ENCODE peak calls at places on chromosomes 1 and 21, in seven cellular contexts. X is NCI-H2107; M is anterior cingulate cortex; V is 8988T; R is RKO; S is activated CD4-positive, alpha-beta T cell treated with anti-CD3 and anti-CD28 coated beads, Interleukin-2, amount 50 U/mL, for 48 hours; Y is astrocyte of the spinal cord. I is an unnamed sample.

GRCh38 chr1:50098490-50099109 is 10.1 kb upstream of the ELAVL4 start:
- DNase-seq in Y (no peak), S (no peak), X (no peak), M (no peak), V (no peak), R (no peak), I (no peak)

GRCh38 chr1:169059391-169059790 is 47.1 kb upstream of the ATP1B1 start:
- DNase-seq in Y (no peak), X (no peak), S (no peak), M (no peak), R (no peak), V (no peak), I (no peak)

GRCh38 chr1:28507247-28507645 is 1.4 kb downstream of the RCC1 start:
- DNase-seq in V (no peak), S (peak; percentile 39), X (no peak), Y (peak; percentile 13), M (no peak), R (no peak), I (no peak)

GRCh38 chr1:70034403-70034802 is 171.0 kb downstream of the LRRC40 start:
- DNase-seq in X (peak; percentile 18), S (no peak), R (peak; percentile 32), V (no peak), M (no peak), Y (peak; percentile 81), I (peak; percentile 17)

GRCh38 chr1:113166473-113166872 is 93.5 kb downstream of the LRIG2 start:
- DNase-seq in Y (no peak), X (no peak), V (no peak), R (no peak), S (no peak), M (no peak), I (no peak)

GRCh38 chr1:32179443-32180185 is at the start of gene TXLNA:
- DNase-seq in M (peak; percentile 78), R (peak; percentile 93), S (peak; percentile 92), V (peak; percentile 88), Y (peak; percentile 94), X (peak; percentile 94), I (peak; percentile 90)

GRCh38 chr21:14758849-14759248 is 212.7 kb upstream of the SAMSN1 start:
- DNase-seq in X (no peak), Y (no peak), V (no peak), M (no peak), S (no peak), R (no peak), I (no peak)

GRCh38 chr1:241846375-241846774 is 1.6 kb upstream of the EXO1 start:
- DNase-seq in X (no peak), S (no peak), V (no peak), M (no peak), R (no peak), Y (no peak), I (no peak)

GRCh38 chr1:29527314-29528004 is 291.1 kb downstream of the PTPRU start:
- DNase-seq in X (no peak), R (no peak), V (no peak), M (no peak), Y (no peak), S (no peak), I (no peak)

GRCh38 chr1:237879195-237879594 is 11.5 kb downstream of the ZP4 start:
- DNase-seq in V (no peak), X (no peak), R (no peak), S (no peak), M (no peak), Y (peak; percentile 71), I (peak; percentile 24)

GRCh38 chr21:27475363-27475955 is 508.6 kb upstream of the ADAMTS5 start:
- DNase-seq in M (no peak), X (no peak), S (no peak), R (no peak), V (no peak), Y (no peak), I (no peak)

GRCh38 chr1:204445860-204446412 is 34.3 kb upstream of the PPP1R15B start:
- DNase-seq in V (peak; percentile 57), R (peak; percentile 10), M (no peak), S (peak; percentile 66), Y (no peak), X (peak; percentile 44), I (peak; percentile 54)

GRCh38 chr21:38236232-38236631 is 20.6 kb upstream of the KCNJ15 start:
- DNase-seq in Y (peak; percentile 48), S (no peak), R (no peak), M (no peak), V (no peak), X (no peak), I (no peak)

GRCh38 chr1:30522031-30523004 is 201.1 kb downstream of the MATN1 start:
- DNase-seq in Y (no peak), S (no peak), R (no peak), V (no peak), M (no peak), X (no peak), I (no peak)

GRCh38 chr1:1225913-1226312 is 5.9 kb downstream of the SDF4 start:
- DNase-seq in S (no peak), X (no peak), Y (no peak), V (no peak), M (no peak), R (no peak), I (no peak)

GRCh38 chr1:230781596-230781995 is 34.4 kb downstream of the CAPN9 start:
- DNase-seq in V (no peak), S (no peak), Y (no peak), M (no peak), X (no peak), R (no peak), I (no peak)

GRCh38 chr1:241825581-241825980 is 22.4 kb upstream of the EXO1 start:
- DNase-seq in Y (peak; percentile 44), M (no peak), R (no peak), X (no peak), V (no peak), S (no peak), I (no peak)

GRCh38 chr1:91020486-91020885 is 1.3 kb downstream of the ZNF644 start:
- DNase-seq in X (no peak), M (no peak), Y (no peak), V (no peak), S (no peak), R (no peak), I (no peak)

GRCh38 chr1:217109928-217110327 is 386.7 kb upstream of the ESRRG start:
- DNase-seq in S (no peak), R (peak; percentile 2), Y (no peak), M (no peak), X (no peak), V (no peak), I (no peak)

GRCh38 chr1:61424382-61424781 is 300.6 kb downstream of the TM2D1 start:
- DNase-seq in Y (no peak), S (no peak), V (no peak), M (no peak), R (no peak), X (no peak), I (no peak)

GRCh38 chr1:111920221-111921024 is 69.0 kb downstream of the KCND3 start:
- DNase-seq in R (no peak), M (peak; percentile 66), X (peak; percentile 33), S (no peak), V (no peak), Y (peak; percentile 19), I (no peak)

GRCh38 chr21:45593162-45594022 is 50.1 kb upstream of the PCBP3 start:
- DNase-seq in R (no peak), Y (no peak), V (no peak), M (no peak), S (no peak), X (no peak), I (no peak)

GRCh38 chr1:228849011-228849541 is 113.8 kb downstream of the RHOU start:
- DNase-seq in M (no peak), V (no peak), X (no peak), S (no peak), R (no peak), Y (no peak), I (no peak)

GRCh38 chr1:68120136-68120791 is 69.8 kb upstream of the DIRAS3 start:
- DNase-seq in V (no peak), X (peak; percentile 29), Y (peak; percentile 87), S (peak; percentile 13), R (peak; percentile 81), M (no peak), I (peak; percentile 66)

GRCh38 chr1:94063379-94063778 is 57.6 kb downstream of the ABCA4 start:
- DNase-seq in M (no peak), S (no peak), Y (peak; percentile 80), V (no peak), X (no peak), R (peak; percentile 36), I (peak; percentile 58)

GRCh38 chr1:181010789-181011188 is 11.9 kb downstream of the STX6 start:
- DNase-seq in S (no peak), M (no peak), R (no peak), V (no peak), Y (peak; percentile 60), X (no peak), I (no peak)

GRCh38 chr1:30375156-30375555 is 348.2 kb downstream of the MATN1 start:
- DNase-seq in S (no peak), R (no peak), Y (no peak), X (no peak), M (no peak), V (no peak), I (no peak)

GRCh38 chr1:241582921-241583321 is 50.7 kb downstream of the KMO start:
- DNase-seq in V (no peak), X (no peak), Y (no peak), M (no peak), S (no peak), R (no peak), I (no peak)